ENCODE peak calls at places on chromosome 7, in ten cellular contexts. R is cardiac muscle cell, B is ovary, V is aorta, D is gastrocnemius medialis, N is mammary epithelial cell, Z is PC-9, O is tibial nerve, F is adrenal gland, I is HCT116. U is an unnamed sample. For H3K4me1, the result is how much of the 10 kb centered on the place peaks cover.

GRCh38 chr7:4024133-4024532 is 658.0 kb upstream of the FOXK1 start:
- DNase-seq in R (no peak), N (no peak), F (no peak), Z (no peak), O (no peak), B (no peak), I (no peak), D (no peak), V (no peak), U (no peak)

GRCh38 chr7:77858278-77858677 is 59.7 kb downstream of the PHTF2 start:
- DNase-seq in O (no peak), Z (no peak), V (no peak), F (no peak), B (no peak), I (no peak), D (no peak), N (no peak), R (no peak), U (no peak)

GRCh38 chr7:44120395-44120794 is 3.0 kb downstream of the POLD2 start:
- DNase-seq in B (no peak), F (no peak), V (no peak), O (no peak), D (no peak), Z (no peak), N (no peak), R (no peak), I (no peak), U (no peak)

GRCh38 chr7:38310601-38311057 is 37.2 kb upstream of the TARP start:
- DNase-seq in N (no peak), F (peak), V (no peak), D (peak), O (peak), Z (no peak), R (peak), I (no peak), B (no peak), U (no peak)

GRCh38 chr7:2621948-2622640 is 9.7 kb upstream of the TTYH3 start:
- DNase-seq in D (no peak), R (peak), Z (no peak), I (no peak), B (no peak), F (no peak), O (no peak), V (peak), N (no peak), U (no peak)

GRCh38 chr7:119640861-119641260 is 632.1 kb upstream of the KCND2 start:
- DNase-seq in F (no peak), V (no peak), Z (no peak), R (no peak), I (no peak), D (no peak), B (no peak), N (no peak), O (no peak), U (no peak)

GRCh38 chr7:43138710-43139601 is 26.5 kb downstream of the HECW1 start:
- DNase-seq in F (no peak), O (no peak), R (peak), V (no peak), D (no peak), N (no peak), B (no peak), I (no peak), Z (no peak), U (no peak)

GRCh38 chr7:128322040-128322643 is 21.6 kb downstream of the RBM28 start:
- DNase-seq in B (no peak), N (peak), I (no peak), V (no peak), O (no peak), F (no peak), R (peak), Z (peak), D (no peak), U (no peak)

GRCh38 chr7:44119829-44120380 is 3.4 kb downstream of the POLD2 start:
- DNase-seq in V (no peak), D (no peak), I (no peak), F (no peak), N (no peak), O (no peak), B (no peak), R (no peak), Z (no peak), U (no peak)

GRCh38 chr7:112495820-112496462 is 15.2 kb downstream of the LSMEM1 start:
- DNase-seq in F (peak), O (peak), R (peak), B (peak), I (peak), V (no peak), N (peak), D (peak), Z (peak), U (peak)

GRCh38 chr7:135929692-135930091 is 47.5 kb downstream of the MTPN start:
- DNase-seq in O (no peak), R (no peak), B (no peak), Z (no peak), V (no peak), N (no peak), F (no peak), I (no peak), D (no peak), U (no peak)

GRCh38 chr7:29480456-29480855 is 83.2 kb upstream of the PRR15 start:
- DNase-seq in O (no peak), I (no peak), D (no peak), V (no peak), N (no peak), Z (no peak), F (no peak), R (peak), B (peak), U (no peak)

DNA sequence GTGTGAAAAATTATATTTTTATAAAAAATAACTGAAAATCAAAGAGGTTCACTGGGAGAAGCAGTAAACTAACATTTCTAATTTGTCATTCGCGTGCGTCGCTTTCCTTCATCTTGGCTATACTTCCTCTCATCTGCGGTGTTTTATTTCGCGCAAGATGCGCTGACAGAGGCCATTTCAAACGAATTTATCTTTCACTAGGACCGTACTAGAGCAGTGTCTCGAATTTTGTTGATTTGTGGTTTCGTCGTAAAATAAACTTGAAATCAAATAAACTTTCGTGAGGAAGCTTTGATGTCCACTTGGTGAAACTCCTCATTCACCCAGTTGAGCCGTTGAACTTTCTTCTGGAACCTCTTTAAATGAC is 163.7 kb upstream of the PPP1R3A start:
- DNase-seq in I (no peak), N (no peak), R (no peak), Z (no peak), F (no peak), D (peak), B (no peak), O (no peak), V (no peak), U (peak)
- H3K4me3 ChIP-seq in I (no peak), N (no peak), R (no peak), Z (no peak), F (peak), D (peak), B (peak), O (peak), V (peak), U (peak)

GRCh38 chr7:50405246-50405645 is 44.9 kb downstream of the FIGNL1 start:
- DNase-seq in D (no peak), V (no peak), R (no peak), N (no peak), B (no peak), O (no peak), F (no peak), Z (no peak), I (no peak), U (no peak)

GRCh38 chr7:50400114-50400513 is 50.0 kb downstream of the FIGNL1 start:
- DNase-seq in R (no peak), V (no peak), B (no peak), D (no peak), N (no peak), I (no peak), O (no peak), F (no peak), Z (no peak), U (no peak)

GRCh38 chr7:50406935-50407334 is 43.2 kb downstream of the FIGNL1 start:
- DNase-seq in O (no peak), D (no peak), B (no peak), Z (no peak), R (no peak), F (no peak), I (no peak), N (no peak), V (no peak), U (no peak)

GRCh38 chr7:50399635-50400034 is 50.5 kb downstream of the FIGNL1 start:
- DNase-seq in D (no peak), O (no peak), I (no peak), F (no peak), N (no peak), Z (no peak), B (no peak), V (no peak), R (no peak), U (no peak)

DNA sequence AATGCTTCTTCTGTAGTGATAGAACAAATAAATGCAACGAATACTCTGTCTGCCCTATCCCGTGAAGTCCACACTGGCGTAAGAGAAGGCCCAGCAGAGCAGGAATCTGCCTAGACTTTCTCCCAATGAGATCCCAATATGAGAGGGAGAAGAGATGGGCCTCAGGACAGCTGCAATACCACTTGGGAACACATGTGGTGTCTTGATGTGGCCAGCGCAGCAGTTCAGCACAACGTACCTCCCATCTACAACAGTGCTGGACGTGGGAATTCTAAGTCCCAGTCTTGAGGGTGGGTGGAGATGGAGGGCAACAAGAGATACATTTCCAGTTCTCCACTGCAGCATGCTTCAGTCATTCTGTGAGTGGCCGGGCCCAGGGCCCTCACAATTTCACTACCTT is 45.8 kb downstream of the FIGNL1 start:
- DNase-seq in F (no peak), I (no peak), N (no peak), R (no peak), B (no peak), O (no peak), V (no peak), D (no peak), Z (no peak), U (no peak)
- H3K4me1 ChIP-seq in F (under half), I (under half), N (under half), R (under half), B (under half), O (under half), V (under half), D (under half), Z (under half), U (under half)

GRCh38 chr7:155203882-155204691 is 93.6 kb upstream of the INSIG1 start:
- DNase-seq in D (no peak), B (no peak), Z (no peak), V (no peak), O (no peak), I (no peak), R (no peak), N (no peak), F (no peak), U (no peak)

GRCh38 chr7:155204744-155205367 is 92.8 kb upstream of the INSIG1 start:
- DNase-seq in F (no peak), Z (no peak), V (no peak), O (no peak), D (no peak), B (no peak), R (no peak), I (no peak), N (no peak), U (no peak)

GRCh38 chr7:155207335-155208002 is 90.2 kb upstream of the INSIG1 start:
- DNase-seq in B (no peak), I (no peak), Z (no peak), R (no peak), N (no peak), O (no peak), D (no peak), F (no peak), V (peak), U (no peak)

GRCh38 chr7:155206286-155207020 is 91.2 kb upstream of the INSIG1 start:
- DNase-seq in O (peak), V (peak), F (peak), D (peak), I (no peak), Z (no peak), B (no peak), R (peak), N (no peak), U (peak)

DNA sequence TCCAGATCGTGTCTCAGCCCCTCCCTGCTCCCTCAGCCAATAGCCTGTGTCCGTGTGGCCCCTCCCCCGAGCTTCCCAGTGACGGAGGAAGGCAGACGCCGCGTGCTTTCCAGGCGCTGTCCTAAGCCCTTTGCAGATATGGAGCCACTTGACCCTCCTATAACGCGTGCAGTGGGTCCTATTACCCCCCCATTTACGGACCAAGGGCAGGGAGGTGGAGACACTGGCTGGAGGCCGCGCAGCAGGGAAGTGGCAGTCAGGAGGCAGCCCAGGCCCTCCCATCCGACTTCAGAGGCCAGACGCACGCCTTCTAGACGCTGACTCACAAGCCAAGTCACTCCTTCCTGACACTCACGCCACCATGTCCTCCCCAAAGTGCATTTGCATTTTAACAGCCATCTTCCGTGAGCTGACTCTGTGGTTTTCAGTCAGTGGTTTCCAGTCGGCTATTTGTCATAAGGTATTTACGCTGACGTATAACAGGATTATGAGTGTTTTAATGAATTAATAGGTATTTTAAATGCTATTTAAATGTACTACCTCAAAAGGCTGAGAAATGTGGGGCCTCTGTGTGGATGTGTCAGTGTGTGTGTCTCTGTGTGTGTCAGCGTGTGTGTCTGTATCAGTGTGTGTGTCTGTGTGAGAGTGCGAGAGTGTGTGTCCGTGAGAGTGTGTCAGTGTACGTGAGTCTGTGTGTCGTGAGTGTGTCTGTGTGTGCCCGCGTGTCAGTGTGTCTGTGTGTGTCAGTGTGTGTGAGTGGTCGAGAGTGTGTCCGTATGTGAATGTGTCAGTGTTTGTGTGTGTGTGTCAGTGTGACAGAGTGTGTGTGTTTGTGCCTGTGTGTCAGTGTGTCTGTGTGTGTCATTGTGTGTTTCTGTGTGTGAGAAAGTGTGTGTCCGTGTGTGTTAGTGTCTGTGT is 92.1 kb upstream of the INSIG1 start:
- DNase-seq in V (peak), N (peak), Z (peak), B (peak), R (peak), F (peak), O (peak), I (peak), D (peak), U (peak)
- H3K4me3 ChIP-seq in V (no peak), N (no peak), Z (peak), B (peak), R (no peak), F (peak), O (peak), I (peak), D (peak), U (peak)

GRCh38 chr7:47221826-47222225 is 360.1 kb downstream of the TNS3 start:
- DNase-seq in O (no peak), D (no peak), R (no peak), N (no peak), I (no peak), B (no peak), F (no peak), Z (no peak), V (no peak), U (no peak)
- H3K4me1 ChIP-seq in O (under half), D (under half), R (under half), N (under half), I (under half), B (under half), F (under half), Z (under half), V (under half), U (under half)

GRCh38 chr7:96076350-96076707 is 245.6 kb downstream of the SLC25A13 start:
- DNase-seq in Z (no peak), I (no peak), V (no peak), R (no peak), O (no peak), B (no peak), N (no peak), D (no peak), F (no peak), U (no peak)
- H3K4me3 ChIP-seq in Z (peak), I (no peak), V (peak), R (peak), O (peak), B (peak), N (peak), D (no peak), F (peak), U (peak)

GRCh38 chr7:14835399-14835798 is 67.2 kb downstream of the DGKB start:
- DNase-seq in B (no peak), O (no peak), I (no peak), R (no peak), V (no peak), N (no peak), F (no peak), D (peak), Z (no peak), U (no peak)

GRCh38 chr7:14836571-14837189 is 65.9 kb downstream of the DGKB start:
- DNase-seq in O (no peak), I (peak), F (peak), V (no peak), N (peak), D (peak), R (peak), Z (peak), B (no peak), U (no peak)

GRCh38 chr7:14837216-14837615 is 65.3 kb downstream of the DGKB start:
- DNase-seq in I (no peak), R (no peak), N (no peak), O (no peak), B (no peak), F (no peak), Z (no peak), V (no peak), D (no peak), U (no peak)

GRCh38 chr7:14834888-14835287 is 67.7 kb downstream of the DGKB start:
- DNase-seq in I (no peak), R (peak), N (no peak), O (no peak), F (no peak), B (no peak), Z (no peak), V (no peak), D (no peak), U (no peak)

GRCh38 chr7:14836006-14836405 is 66.5 kb downstream of the DGKB start:
- DNase-seq in O (no peak), V (no peak), I (no peak), N (no peak), F (no peak), D (no peak), Z (no peak), B (no peak), R (no peak), U (no peak)
- H3K4me1 ChIP-seq in O (under half), V (under half), I (under half), N (under half), F (under half), D (under half), Z (under half), B (under half), R (under half), U (under half)

DNA sequence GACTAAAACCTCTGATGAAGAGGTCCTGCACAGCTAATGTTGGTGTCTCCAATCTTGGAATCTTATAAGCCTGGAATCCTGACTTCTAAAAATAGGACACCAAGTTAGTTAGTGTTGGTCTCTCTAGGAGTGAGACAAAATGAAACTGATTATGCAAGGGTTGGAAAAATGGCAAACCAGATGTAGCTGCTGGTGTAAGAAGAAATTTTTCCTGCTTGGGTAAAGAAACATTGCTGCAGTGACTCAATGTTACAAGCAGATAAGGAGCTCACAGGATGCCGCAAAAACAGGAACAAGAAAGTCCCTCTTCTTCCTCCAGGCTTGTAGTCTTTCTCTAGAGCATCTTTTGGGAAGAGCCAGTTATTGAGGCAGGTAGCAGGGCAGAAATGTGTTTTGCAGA is 449.0 kb downstream of the ETV1 start:
- DNase-seq in F (no peak), R (peak), I (no peak), N (no peak), Z (no peak), B (no peak), O (no peak), D (no peak), V (no peak), U (no peak)
- H3K4me3 ChIP-seq in F (no peak), R (no peak), I (no peak), N (no peak), Z (no peak), B (no peak), O (no peak), D (no peak), V (no peak), U (no peak)

GRCh38 chr7:36291387-36292316 is 98.0 kb upstream of the ANLN start:
- DNase-seq in B (peak), D (peak), O (peak), I (peak), R (peak), V (peak), F (peak), Z (peak), N (peak), U (peak)
- H3K4me1 ChIP-seq in B (under half), D (under half), O (under half), I (under half), R (under half), V (under half), F (under half), Z (half or more), N (under half), U (under half)